ENCODE peak calls at places on chromosomes 4 and X, in four cellular contexts. One of them, this sample, is unnamed.

GRCh38 chrX:155767101-155767878 is 113.9 kb upstream of the VAMP7 start:
- DNase-seq in progenitor cell of endocrine pancreas: no peak
- DNase-seq in nephron progenitor cell: peak
- DNase-seq in prostate gland: peak
- DNase-seq in this sample: no peak

GRCh38 chr4:93776386-93777080 is 52.0 kb upstream of the ATOH1 start:
- DNase-seq in progenitor cell of endocrine pancreas: no peak
- DNase-seq in nephron progenitor cell: no peak
- DNase-seq in prostate gland: no peak
- DNase-seq in this sample: no peak

GRCh38 chr4:110636677-110637407 is 14.0 kb upstream of the PITX2 start:
- DNase-seq in progenitor cell of endocrine pancreas: no peak
- DNase-seq in nephron progenitor cell: peak
- DNase-seq in prostate gland: no peak
- DNase-seq in this sample: no peak

GRCh38 chr4:159227984-159228383 is 125.1 kb downstream of the RAPGEF2 start:
- DNase-seq in progenitor cell of endocrine pancreas: peak
- DNase-seq in nephron progenitor cell: peak
- DNase-seq in prostate gland: peak
- DNase-seq in this sample: no peak

GRCh38 chr4:139144161-139144859 is 32.7 kb downstream of the ELF2 start:
- DNase-seq in progenitor cell of endocrine pancreas: no peak
- DNase-seq in nephron progenitor cell: peak
- DNase-seq in prostate gland: no peak
- DNase-seq in this sample: no peak

GRCh38 chr4:17811078-17811603 is 362 bp downstream of the NCAPG start:
- DNase-seq in progenitor cell of endocrine pancreas: no peak
- DNase-seq in nephron progenitor cell: no peak
- DNase-seq in prostate gland: no peak
- DNase-seq in this sample: no peak

GRCh38 chrX:10119399-10119990 is 37.3 kb upstream of the CLCN4 start:
- DNase-seq in progenitor cell of endocrine pancreas: peak
- DNase-seq in nephron progenitor cell: peak
- DNase-seq in prostate gland: peak
- DNase-seq in this sample: peak

GRCh38 chr4:101865501-101866062 is 75.1 kb downstream of the BANK1 start:
- DNase-seq in progenitor cell of endocrine pancreas: no peak
- DNase-seq in nephron progenitor cell: no peak
- DNase-seq in prostate gland: no peak
- DNase-seq in this sample: no peak

GRCh38 chr4:158750379-158750778 is 18.4 kb upstream of the FNIP2 start:
- DNase-seq in progenitor cell of endocrine pancreas: no peak
- DNase-seq in nephron progenitor cell: no peak
- DNase-seq in prostate gland: no peak
- DNase-seq in this sample: no peak

GRCh38 chr4:174324725-174325124 is 41.0 kb downstream of the CEP44 start:
- DNase-seq in progenitor cell of endocrine pancreas: no peak
- DNase-seq in nephron progenitor cell: no peak
- DNase-seq in prostate gland: no peak
- DNase-seq in this sample: no peak

GRCh38 chr4:71293705-71294104 is 45.1 kb upstream of the SLC4A4 start:
- DNase-seq in progenitor cell of endocrine pancreas: no peak
- DNase-seq in nephron progenitor cell: no peak
- DNase-seq in prostate gland: no peak
- DNase-seq in this sample: no peak

GRCh38 chrX:49096419-49096818 is 16.7 kb upstream of the WDR45 start:
- DNase-seq in progenitor cell of endocrine pancreas: no peak
- DNase-seq in nephron progenitor cell: no peak
- DNase-seq in prostate gland: no peak
- DNase-seq in this sample: no peak

GRCh38 chr4:8586671-8587468 is 5.7 kb upstream of the CPZ start:
- DNase-seq in progenitor cell of endocrine pancreas: no peak
- DNase-seq in nephron progenitor cell: no peak
- DNase-seq in prostate gland: no peak
- DNase-seq in this sample: no peak

DNA sequence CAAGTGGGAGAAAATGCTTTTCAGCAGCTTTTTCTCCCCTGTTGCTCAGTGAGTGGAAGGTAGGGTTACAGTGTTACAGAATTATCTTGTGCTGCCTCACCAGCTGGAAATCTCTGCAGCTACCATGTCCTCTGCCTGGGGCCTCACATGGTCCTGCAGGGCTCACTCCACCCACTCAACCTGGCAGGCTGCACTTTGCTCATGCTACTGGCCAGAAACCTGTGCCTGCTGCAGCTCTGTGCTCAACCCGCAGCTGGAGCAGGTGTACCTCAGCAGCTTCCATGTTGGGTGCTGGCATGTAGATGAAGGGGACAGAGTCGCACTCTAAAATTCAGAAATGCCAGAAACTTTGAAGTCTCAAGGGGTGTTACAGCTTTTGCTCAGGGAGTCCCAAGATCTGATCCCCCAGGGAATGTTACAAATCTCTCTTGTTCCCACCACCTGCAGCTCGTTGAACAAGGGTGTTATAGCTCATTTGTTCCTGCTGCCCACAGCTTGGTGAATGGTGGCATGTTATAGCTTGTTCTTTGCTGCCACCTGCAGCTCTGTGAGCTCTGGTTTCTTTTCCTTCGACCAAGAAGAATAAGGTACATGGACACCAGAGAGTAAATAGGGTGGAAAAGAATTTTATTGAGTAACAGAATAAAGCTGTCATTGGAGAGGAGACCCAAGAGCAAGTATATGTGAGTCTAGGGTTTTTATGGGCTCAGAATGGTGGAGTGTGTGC is 845.8 kb downstream of the TECRL start:
- DNase-seq in progenitor cell of endocrine pancreas: no peak
- DNase-seq in nephron progenitor cell: no peak
- DNase-seq in prostate gland: no peak
- DNase-seq in this sample: no peak
- TF ChIP-seq CTCF in progenitor cell of endocrine pancreas: peak
- TF ChIP-seq CTCF in nephron progenitor cell: no peak
- TF ChIP-seq CTCF in prostate gland: no peak
- TF ChIP-seq CTCF in this sample: no peak

GRCh38 chr4:97987019-97987648 is 156.1 kb downstream of the STPG2 start:
- DNase-seq in progenitor cell of endocrine pancreas: no peak
- DNase-seq in nephron progenitor cell: no peak
- DNase-seq in prostate gland: no peak
- DNase-seq in this sample: no peak
- TF ChIP-seq CTCF in progenitor cell of endocrine pancreas: peak
- TF ChIP-seq CTCF in nephron progenitor cell: peak
- TF ChIP-seq CTCF in prostate gland: no peak
- TF ChIP-seq CTCF in this sample: no peak

GRCh38 chrX:112736310-112736709 is 56.6 kb upstream of the LHFPL1 start:
- DNase-seq in progenitor cell of endocrine pancreas: no peak
- DNase-seq in nephron progenitor cell: no peak
- DNase-seq in prostate gland: no peak
- DNase-seq in this sample: no peak

GRCh38 chrX:112734250-112734649 is 54.5 kb upstream of the LHFPL1 start:
- DNase-seq in progenitor cell of endocrine pancreas: no peak
- DNase-seq in nephron progenitor cell: no peak
- DNase-seq in prostate gland: no peak
- DNase-seq in this sample: no peak

GRCh38 chrX:112735147-112735546 is 55.4 kb upstream of the LHFPL1 start:
- DNase-seq in progenitor cell of endocrine pancreas: no peak
- DNase-seq in nephron progenitor cell: no peak
- DNase-seq in prostate gland: no peak
- DNase-seq in this sample: no peak

DNA sequence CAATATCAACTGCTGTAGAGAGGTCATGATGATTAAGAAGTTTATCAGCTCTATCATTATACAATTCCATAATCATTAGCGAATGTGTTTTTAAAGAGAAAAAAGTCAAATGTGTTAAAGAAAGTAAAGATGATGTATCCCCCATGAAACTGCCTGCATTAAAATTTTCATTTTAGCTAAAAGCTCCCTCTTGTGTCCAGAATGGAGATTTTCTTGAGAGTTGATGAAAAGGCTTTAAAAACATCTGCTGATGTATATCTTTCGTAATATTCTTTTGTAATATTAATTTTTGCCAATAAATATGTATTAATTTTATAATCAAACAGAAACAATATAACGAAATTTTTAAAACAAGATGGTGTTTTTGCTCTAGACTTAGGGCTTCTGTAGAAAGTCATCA is 52.1 kb upstream of the LHFPL1 start:
- DNase-seq in progenitor cell of endocrine pancreas: no peak
- DNase-seq in nephron progenitor cell: no peak
- DNase-seq in prostate gland: no peak
- DNase-seq in this sample: no peak
- TF ChIP-seq CTCF in progenitor cell of endocrine pancreas: peak
- TF ChIP-seq CTCF in nephron progenitor cell: peak
- TF ChIP-seq CTCF in prostate gland: peak
- TF ChIP-seq CTCF in this sample: no peak

GRCh38 chr4:72911316-72911715 is 158.2 kb downstream of the COX18 start:
- DNase-seq in progenitor cell of endocrine pancreas: no peak
- DNase-seq in nephron progenitor cell: no peak
- DNase-seq in prostate gland: no peak
- DNase-seq in this sample: no peak

GRCh38 chr4:72909461-72909860 is 160.1 kb downstream of the COX18 start:
- DNase-seq in progenitor cell of endocrine pancreas: no peak
- DNase-seq in nephron progenitor cell: no peak
- DNase-seq in prostate gland: peak
- DNase-seq in this sample: no peak
- TF ChIP-seq CTCF in progenitor cell of endocrine pancreas: peak
- TF ChIP-seq CTCF in nephron progenitor cell: peak
- TF ChIP-seq CTCF in prostate gland: peak
- TF ChIP-seq CTCF in this sample: no peak

GRCh38 chr4:177554966-177555574 is 112.8 kb upstream of the AGA start:
- DNase-seq in progenitor cell of endocrine pancreas: no peak
- DNase-seq in nephron progenitor cell: peak
- DNase-seq in prostate gland: no peak
- DNase-seq in this sample: no peak
- TF ChIP-seq CTCF in progenitor cell of endocrine pancreas: peak
- TF ChIP-seq CTCF in nephron progenitor cell: peak
- TF ChIP-seq CTCF in prostate gland: peak
- TF ChIP-seq CTCF in this sample: peak

DNA sequence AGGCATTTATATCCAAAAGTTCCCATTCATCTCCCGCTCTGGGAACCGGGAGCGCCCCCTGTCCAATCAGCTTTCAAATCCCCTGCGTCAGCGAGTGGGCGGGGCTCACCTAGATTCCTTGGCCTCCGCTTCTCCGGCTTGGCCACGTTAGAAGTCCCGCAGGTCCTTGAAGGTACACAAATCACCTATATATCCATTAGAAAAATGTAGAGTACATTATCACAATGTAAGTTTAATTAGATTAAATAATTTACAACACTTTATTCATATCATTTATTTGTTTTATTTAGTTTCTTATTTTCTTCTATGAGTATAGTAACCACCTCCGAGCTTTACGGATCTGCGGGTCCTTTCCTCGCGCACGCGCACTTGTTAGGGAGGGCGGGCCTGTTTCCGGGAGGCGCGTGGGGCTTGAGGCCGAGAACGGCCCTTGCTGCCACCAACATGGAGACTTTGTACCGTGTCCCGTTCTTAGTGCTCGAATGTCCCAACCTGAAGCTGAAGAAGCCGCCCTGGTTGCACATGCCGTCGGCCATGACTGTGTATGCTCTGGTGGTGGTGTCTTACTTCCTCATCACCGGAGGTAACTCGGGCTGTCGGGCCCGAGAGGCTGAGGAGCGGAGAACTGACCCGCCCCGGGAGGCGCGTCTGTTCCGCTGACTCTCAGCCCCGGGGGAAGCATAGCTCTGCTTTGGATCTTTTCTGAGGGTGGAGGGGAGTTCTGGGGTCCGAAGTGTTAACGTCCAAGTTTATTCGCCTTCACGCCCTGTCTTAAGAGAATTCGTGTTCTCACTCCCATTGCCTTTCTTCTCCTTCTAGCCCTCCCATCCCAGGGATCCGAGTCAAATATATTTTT is at the start of gene OSTC:
- DNase-seq in progenitor cell of endocrine pancreas: peak
- DNase-seq in nephron progenitor cell: peak
- DNase-seq in prostate gland: peak
- DNase-seq in this sample: peak
- TF ChIP-seq CTCF in progenitor cell of endocrine pancreas: peak
- TF ChIP-seq CTCF in nephron progenitor cell: no peak
- TF ChIP-seq CTCF in prostate gland: peak
- TF ChIP-seq CTCF in this sample: no peak

GRCh38 chrX:40543661-40544328 is 37.0 kb upstream of the ATP6AP2 start:
- DNase-seq in progenitor cell of endocrine pancreas: no peak
- DNase-seq in nephron progenitor cell: peak
- DNase-seq in prostate gland: peak
- DNase-seq in this sample: no peak
- TF ChIP-seq CTCF in progenitor cell of endocrine pancreas: peak
- TF ChIP-seq CTCF in nephron progenitor cell: peak
- TF ChIP-seq CTCF in prostate gland: peak
- TF ChIP-seq CTCF in this sample: peak

DNA sequence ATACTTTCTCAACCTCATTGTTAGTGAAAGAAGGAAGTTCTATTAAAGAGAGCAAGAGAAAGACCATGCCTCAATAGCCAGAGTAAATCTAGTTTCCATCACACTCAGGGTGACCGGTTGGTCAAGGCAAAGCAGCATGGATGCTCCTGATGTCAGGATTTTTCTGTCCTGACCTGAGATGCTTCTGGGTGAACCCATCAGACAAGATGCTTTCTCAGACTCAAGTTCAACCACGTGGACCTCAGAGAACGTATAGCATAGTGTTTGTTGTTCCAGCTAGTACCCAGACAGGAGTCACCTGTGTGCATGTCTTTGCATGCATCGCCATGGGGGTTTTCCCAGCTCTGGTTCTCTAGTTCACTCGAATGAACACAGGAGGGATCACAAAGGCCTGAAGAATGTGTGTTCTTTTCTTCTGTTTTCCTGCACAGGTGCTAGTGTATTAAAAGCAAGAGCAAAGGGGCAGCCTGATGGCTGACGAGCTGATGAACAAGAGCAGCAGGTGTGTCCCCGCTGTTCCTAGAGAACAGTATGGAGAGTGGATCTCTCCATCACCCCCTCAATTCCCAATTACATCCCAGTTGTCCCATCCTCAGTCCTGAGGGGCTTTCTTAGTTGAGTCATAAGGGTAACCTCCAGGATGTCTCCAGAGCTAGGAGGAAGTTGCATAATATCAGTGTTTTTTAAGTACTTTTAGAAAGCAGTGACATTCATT is 110.5 kb upstream of the ENPP6 start:
- DNase-seq in progenitor cell of endocrine pancreas: no peak
- DNase-seq in nephron progenitor cell: no peak
- DNase-seq in prostate gland: peak
- DNase-seq in this sample: no peak
- TF ChIP-seq CTCF in progenitor cell of endocrine pancreas: no peak
- TF ChIP-seq CTCF in nephron progenitor cell: no peak
- TF ChIP-seq CTCF in prostate gland: no peak
- TF ChIP-seq CTCF in this sample: no peak

DNA sequence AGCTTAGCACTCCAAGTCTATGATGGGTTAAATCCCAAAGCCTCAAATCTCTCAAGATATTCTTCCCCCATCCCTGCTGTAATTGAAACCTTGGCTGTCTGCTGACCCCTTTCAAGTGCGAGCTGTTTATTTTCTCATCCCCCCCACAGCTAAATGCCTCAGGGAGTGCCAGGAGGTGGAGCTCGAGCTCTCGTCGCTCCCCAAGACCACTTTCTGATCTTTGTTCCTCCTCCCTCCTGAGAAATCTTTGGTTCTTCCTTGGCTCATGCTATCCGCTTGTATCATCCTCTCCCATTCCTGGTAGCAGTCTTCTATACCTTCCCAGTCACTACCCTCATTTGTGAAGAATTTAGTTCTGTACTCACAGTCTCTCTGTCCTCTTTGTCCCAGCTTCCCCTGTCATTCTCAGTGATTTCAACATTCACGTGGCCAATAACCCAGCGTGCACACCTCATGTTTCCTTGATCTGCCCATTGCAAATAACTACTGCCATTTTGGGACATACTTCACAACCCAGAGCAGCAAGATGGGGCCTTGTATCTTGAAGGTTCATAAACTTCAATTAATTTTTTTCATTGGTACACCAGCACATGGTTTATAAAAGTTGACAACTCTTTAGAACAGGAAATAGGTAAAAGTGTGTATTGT is 9.2 kb upstream of the SLC25A43 start:
- DNase-seq in progenitor cell of endocrine pancreas: no peak
- DNase-seq in nephron progenitor cell: peak
- DNase-seq in prostate gland: no peak
- DNase-seq in this sample: no peak
- TF ChIP-seq CTCF in progenitor cell of endocrine pancreas: no peak
- TF ChIP-seq CTCF in nephron progenitor cell: no peak
- TF ChIP-seq CTCF in prostate gland: no peak
- TF ChIP-seq CTCF in this sample: no peak

This sample was measured in natural killer cell.